ENCODE peak calls at places on chromosomes 13 and 19, in five cellular contexts. J is thoracic aorta; H is cardiac muscle cell; K is CD8-positive, alpha-beta memory T cell; R is fibroblast of lung. T is an unnamed sample.

GRCh38 chr13:98089826-98090225 is 53.1 kb upstream of the FARP1 start:
- DNase-seq in J (no peak), H (no peak), K (no peak), R (no peak), T (no peak)

GRCh38 chr13:74974234-74974879 is 507.6 kb downstream of the TBC1D4 start:
- DNase-seq in J (no peak), H (no peak), K (no peak), R (no peak), T (no peak)

GRCh38 chr19:12723643-12724426 is at the start of gene TNPO2:
- DNase-seq in J (no peak), H (peak; percentile 83), K (peak; percentile 32), R (peak; percentile 68), T (no peak)

GRCh38 chr13:72805663-72806341 is 23.9 kb downstream of the PIBF1 start:
- DNase-seq in J (no peak), H (no peak), K (no peak), R (peak; percentile 3), T (no peak)

GRCh38 chr13:40158218-40158617 is 502.8 kb downstream of the COG6 start:
- DNase-seq in J (no peak), H (no peak), K (no peak), R (no peak), T (no peak)

GRCh38 chr19:14073925-14074838 is 1.6 kb downstream of the MISP3 start:
- DNase-seq in J (no peak), H (peak; percentile 15), K (peak; percentile 28), R (no peak), T (no peak)

GRCh38 chr19:45306522-45307027 is 16.1 kb downstream of the CKM start:
- DNase-seq in J (no peak), H (peak; percentile 62), K (no peak), R (no peak), T (no peak)

GRCh38 chr13:44305845-44306244 is 67.8 kb upstream of the SERP2 start:
- DNase-seq in J (no peak), H (no peak), K (no peak), R (peak; percentile 50), T (no peak)

GRCh38 chr19:57558525-57558924 is 1.1 kb downstream of the ZNF550 start:
- DNase-seq in J (no peak), H (peak; percentile 23), K (no peak), R (peak; percentile 37), T (no peak)

GRCh38 chr13:44263920-44264610 is 109.6 kb upstream of the SERP2 start:
- DNase-seq in J (no peak), H (no peak), K (no peak), R (no peak), T (no peak)

GRCh38 chr13:50529154-50529882 is 314.2 kb downstream of the DLEU7 start:
- DNase-seq in J (peak; percentile 37), H (peak; percentile 39), K (no peak), R (peak; percentile 93), T (no peak)

GRCh38 chr19:39998511-39998910 is 1.7 kb downstream of the ZNF546 start:
- DNase-seq in J (no peak), H (no peak), K (no peak), R (peak; percentile 46), T (no peak)

GRCh38 chr13:40632915-40633314 is 33.5 kb downstream of the FOXO1 start:
- DNase-seq in J (no peak), H (no peak), K (no peak), R (no peak), T (no peak)

GRCh38 chr13:50162001-50162400 is 146.8 kb downstream of the KCNRG start:
- DNase-seq in J (no peak), H (no peak), K (no peak), R (no peak), T (no peak)

GRCh38 chr13:57716295-57716694 is 84.8 kb downstream of the PCDH17 start:
- DNase-seq in J (no peak), H (peak; percentile 48), K (no peak), R (no peak), T (no peak)

GRCh38 chr13:27334774-27335490 is 64.3 kb downstream of the RASL11A start:
- DNase-seq in J (no peak), H (no peak), K (no peak), R (peak; percentile 55), T (no peak)

GRCh38 chr13:51541037-51541436 is 43.2 kb upstream of the WDFY2 start:
- DNase-seq in J (no peak), H (no peak), K (no peak), R (no peak), T (no peak)

GRCh38 chr13:30143671-30144400 is 163.5 kb downstream of the KATNAL1 start:
- DNase-seq in J (no peak), H (no peak), K (no peak), R (peak; percentile 77), T (no peak)

GRCh38 chr19:33110201-33110910 is 21.6 kb upstream of the WDR88 start:
- DNase-seq in J (no peak), H (no peak), K (no peak), R (peak; percentile 71), T (no peak)

DNA sequence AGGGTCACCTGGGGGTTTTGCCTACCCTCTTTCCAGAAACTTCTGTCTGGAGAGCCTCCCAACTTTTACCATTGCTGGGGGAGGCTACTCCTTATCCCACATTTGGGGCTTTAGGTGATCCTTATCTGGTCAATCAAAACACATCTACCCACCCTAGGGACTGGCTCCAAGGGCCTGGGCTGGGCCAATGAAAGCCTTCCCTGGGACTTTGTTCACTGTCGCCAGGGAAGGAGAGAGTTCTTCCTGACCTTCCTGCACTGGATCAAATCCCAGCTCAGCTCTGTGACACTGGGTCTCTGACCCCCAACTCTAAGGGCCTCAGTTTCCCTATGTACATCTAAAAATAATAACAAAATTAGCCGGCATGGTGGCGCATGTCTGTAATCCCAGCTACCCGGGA is 11.1 kb downstream of the DOCK6 start:
- DNase-seq in J (no peak), H (no peak), K (no peak), R (no peak), T (no peak)
- H3K27me3 ChIP-seq in J (no peaks in the 10 kb centered on the region), H (no peaks in the 10 kb centered on the region), K (no peaks in the 10 kb centered on the region), R (no peaks in the 10 kb centered on the region), T (no peaks in the 10 kb centered on the region)

DNA sequence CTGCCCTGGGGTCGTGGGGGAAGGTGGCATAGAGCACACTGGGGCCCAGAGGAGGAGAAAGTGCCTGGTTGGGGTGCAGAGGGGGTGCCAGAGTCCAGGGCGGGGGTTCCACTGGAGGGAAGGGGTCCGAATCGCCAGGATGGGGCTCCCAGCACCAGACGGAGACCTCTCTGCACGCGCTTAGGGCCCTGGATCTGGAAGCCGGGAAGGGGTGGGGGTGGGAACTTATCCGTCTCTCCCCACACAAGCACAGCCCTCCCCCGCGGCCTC is 2.8 kb downstream of the MIDN start:
- DNase-seq in J (no peak), H (peak; percentile 60), K (no peak), R (peak; percentile 63), T (no peak)
- H3K27me3 ChIP-seq in J (no peaks in the 10 kb centered on the region), H (no peaks in the 10 kb centered on the region), K (no peaks in the 10 kb centered on the region), R (no peaks in the 10 kb centered on the region), T (no peaks in the 10 kb centered on the region)

DNA sequence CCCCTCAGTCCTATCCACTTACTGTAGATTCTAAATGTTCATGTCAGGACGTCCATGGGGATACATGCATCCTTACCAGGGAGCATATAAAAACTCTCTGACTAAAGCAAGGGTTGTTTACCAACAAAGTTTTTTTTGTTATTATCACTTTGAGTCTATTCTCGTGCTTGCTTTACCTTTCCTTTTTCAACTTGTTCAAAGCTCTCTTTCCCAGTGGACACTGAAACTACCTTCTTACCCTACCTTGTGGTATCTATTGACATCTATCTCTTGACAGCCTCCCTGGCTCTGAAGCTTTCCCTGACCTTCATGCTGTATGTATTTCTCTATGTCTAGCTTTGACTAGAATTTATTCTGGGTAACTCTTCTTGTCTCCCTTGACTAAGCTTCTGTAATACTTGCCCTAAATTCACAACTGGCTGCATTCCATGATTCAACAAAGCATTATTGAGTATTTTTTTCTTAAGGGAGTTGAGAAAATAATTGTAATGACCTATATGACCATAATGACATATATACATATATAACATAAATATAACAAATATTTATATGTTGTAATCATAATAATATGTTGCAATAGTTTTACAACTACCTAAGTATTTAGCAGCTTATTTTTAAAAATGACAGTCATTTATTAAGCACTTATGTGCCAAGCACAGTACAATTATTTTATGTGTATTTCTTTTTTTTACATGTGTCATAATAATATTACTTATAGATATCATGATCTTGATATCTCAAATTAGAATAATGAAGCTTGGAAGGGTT is 403.4 kb upstream of the SPRY2 start:
- DNase-seq in J (no peak), H (no peak), K (no peak), R (no peak), T (no peak)
- H3K27me3 ChIP-seq in J (no peaks in the 10 kb centered on the region), H (no peaks in the 10 kb centered on the region), K (no peaks in the 10 kb centered on the region), R (no peaks in the 10 kb centered on the region), T (no peaks in the 10 kb centered on the region)

GRCh38 chr19:7806876-7807275 is 23.1 kb upstream of the EVI5L start:
- DNase-seq in J (no peak), H (no peak), K (no peak), R (no peak), T (no peak)

GRCh38 chr19:7799640-7800355 is 30.2 kb upstream of the EVI5L start:
- DNase-seq in J (peak; percentile 14), H (peak; percentile 92), K (peak; percentile 43), R (peak; percentile 82), T (no peak)

GRCh38 chr19:7795555-7796161 is 32.6 kb downstream of the CLEC4M start:
- DNase-seq in J (no peak), H (no peak), K (no peak), R (no peak), T (no peak)

GRCh38 chr19:7806234-7806633 is 23.8 kb upstream of the EVI5L start:
- DNase-seq in J (no peak), H (no peak), K (no peak), R (no peak), T (no peak)

DNA sequence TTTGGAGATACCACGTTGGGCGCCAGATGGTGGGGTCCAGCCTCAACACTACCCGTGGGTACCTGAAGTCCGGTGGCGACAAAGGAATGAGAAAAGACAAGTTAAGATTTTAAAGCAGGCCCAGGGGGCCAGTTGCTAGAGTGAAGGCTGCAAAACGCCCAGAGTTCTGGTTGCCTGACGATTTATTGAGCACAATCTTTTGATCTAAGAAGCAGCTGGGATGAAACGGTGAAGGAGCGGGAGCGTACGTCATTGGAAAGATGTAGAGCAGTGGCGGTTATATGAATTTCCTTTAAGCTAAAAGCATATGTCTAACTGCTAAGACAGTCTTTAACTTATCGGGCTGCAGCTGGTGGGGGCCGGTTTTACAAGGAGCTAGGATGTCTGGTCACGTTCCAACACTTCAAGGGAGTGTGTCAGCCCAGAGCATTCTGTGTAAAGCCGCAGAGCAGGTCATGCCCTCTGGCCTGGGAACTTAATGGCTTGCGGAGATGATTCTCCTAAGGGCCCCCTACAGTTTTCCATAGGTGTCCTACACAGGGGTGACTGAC is 28.9 kb upstream of the EVI5L start:
- DNase-seq in J (no peak), H (no peak), K (no peak), R (no peak), T (no peak)
- H3K27me3 ChIP-seq in J (peaks cover 10% of the 10 kb centered on the region), H (peaks cover 7% of the 10 kb centered on the region), K (peaks cover 11% of the 10 kb centered on the region), R (no peaks in the 10 kb centered on the region), T (no peaks in the 10 kb centered on the region)

GRCh38 chr13:20177049-20177831 is 15.5 kb downstream of the GJB2 start:
- DNase-seq in J (no peak), H (no peak), K (no peak), R (no peak), T (no peak)
- H3K27me3 ChIP-seq in J (no peaks in the 10 kb centered on the region), H (peaks cover 1% of the 10 kb centered on the region), K (peaks cover 14% of the 10 kb centered on the region), R (peaks cover 8% of the 10 kb centered on the region), T (no peaks in the 10 kb centered on the region)

T was measured in esophagus squamous epithelium.